ENCODE peak calls at places on chromosomes 16 and 17, in five cellular contexts. V is mammary epithelial cell, E is suprapubic skin, K is transverse colon, F is PC-9. H is an unnamed sample.

GRCh38 chr16:5025171-5025632 is 8.5 kb downstream of the NAGPA start:
- DNase-seq in F (no peak), E (no peak), K (peak; percentile 34), V (no peak), H (no peak)

GRCh38 chr16:12874135-12874534 is 27.3 kb upstream of the SHISA9 start:
- DNase-seq in K (no peak), F (peak; percentile 41), V (peak; percentile 73), E (no peak), H (peak; percentile 39)

GRCh38 chr16:66418165-66418962 is 8.7 kb upstream of the BEAN1 start:
- DNase-seq in E (no peak), F (no peak), V (no peak), K (no peak), H (no peak)

GRCh38 chr17:15479697-15480096 is 12.3 kb upstream of the CDRT4 start:
- DNase-seq in E (no peak), V (no peak), F (no peak), K (no peak), H (peak; percentile 11)

GRCh38 chr17:67032382-67032781 is 12.0 kb upstream of the CACNG1 start:
- DNase-seq in F (no peak), E (no peak), K (no peak), V (no peak), H (no peak)

GRCh38 chr16:19716183-19716582 is 1.8 kb downstream of the KNOP1 start:
- DNase-seq in E (no peak), K (peak; percentile 63), F (peak; percentile 46), V (peak; percentile 17), H (no peak)

GRCh38 chr17:1111599-1112443 is 68.0 kb downstream of the ABR start:
- DNase-seq in E (no peak), F (peak; percentile 67), K (peak; percentile 55), V (no peak), H (no peak)

GRCh38 chr16:89331371-89332109 is 114.0 kb downstream of the ZNF778 start:
- DNase-seq in K (no peak), V (no peak), F (no peak), E (no peak), H (no peak)

GRCh38 chr17:58303981-58304734 is 23.4 kb upstream of the MPO start:
- DNase-seq in F (peak; percentile 30), V (peak; percentile 41), K (peak; percentile 51), E (no peak), H (peak; percentile 30)

GRCh38 chr17:17361543-17362511 is 58.7 kb downstream of the NT5M start:
- DNase-seq in K (no peak), F (no peak), V (no peak), E (peak; percentile 86), H (no peak)

GRCh38 chr17:148757-149156 is 11.4 kb downstream of the SCGB1C2 start:
- DNase-seq in E (peak; percentile 64), F (no peak), K (no peak), V (no peak), H (no peak)

GRCh38 chr16:69838417-69838990 is 76.4 kb downstream of the WWP2 start:
- DNase-seq in V (no peak), K (peak; percentile 33), F (no peak), E (no peak), H (no peak)

GRCh38 chr16:1863681-1864460 is 8.1 kb downstream of the MEIOB start:
- DNase-seq in F (peak; percentile 11), K (no peak), V (no peak), E (no peak), H (peak; percentile 36)

GRCh38 chr17:156946-157345 is 19.6 kb downstream of the SCGB1C2 start:
- DNase-seq in F (no peak), V (no peak), E (no peak), K (no peak), H (no peak)

GRCh38 chr17:10657123-10657522 is at the start of gene MYH3:
- DNase-seq in F (no peak), V (no peak), K (no peak), E (no peak), H (no peak)

GRCh38 chr16:73113326-73113720 is 65.4 kb upstream of the ZFHX3 start:
- DNase-seq in E (no peak), K (no peak), V (peak; percentile 82), F (no peak), H (peak; percentile 82)

GRCh38 chr16:49183911-49184310 is 97.7 kb downstream of the CBLN1 start:
- DNase-seq in V (peak; percentile 25), F (no peak), E (no peak), K (peak; percentile 73), H (peak; percentile 35)

GRCh38 chr16:47571049-47571448 is 109.9 kb downstream of the PHKB start:
- DNase-seq in K (no peak), E (no peak), F (no peak), V (no peak), H (no peak)

GRCh38 chr17:32161506-32162365 is 19.4 kb downstream of the RHOT1 start:
- DNase-seq in F (peak; percentile 36), E (no peak), K (peak; percentile 13), V (peak; percentile 83), H (peak; percentile 33)

GRCh38 chr16:88730632-88731607 is 24.6 kb downstream of the CTU2 start:
- DNase-seq in V (no peak), K (no peak), E (no peak), F (no peak), H (no peak)

GRCh38 chr17:16915752-16916556 is 56.0 kb downstream of the TNFRSF13B start:
- DNase-seq in K (peak; percentile 83), F (peak; percentile 73), E (no peak), V (peak; percentile 59), H (peak; percentile 50)

GRCh38 chr17:58304735-58305486 is 23.7 kb downstream of the TSPOAP1 start:
- DNase-seq in E (no peak), V (no peak), F (no peak), K (no peak), H (no peak)

GRCh38 chr16:56426585-56426984 is 1.2 kb upstream of the AMFR start:
- DNase-seq in V (peak; percentile 60), E (no peak), K (no peak), F (no peak), H (peak; percentile 74)

GRCh38 chr16:55532227-55532626 is 23.4 kb downstream of the LPCAT2 start:
- DNase-seq in F (no peak), E (no peak), V (no peak), K (no peak), H (no peak)

GRCh38 chr17:7712111-7712771 is 5.3 kb upstream of the DNAH2 start:
- DNase-seq in V (no peak), F (no peak), K (no peak), E (no peak), H (no peak)

GRCh38 chr16:2902337-2903130 is 9.2 kb upstream of the FLYWCH1 start:
- DNase-seq in F (no peak), K (no peak), E (no peak), V (no peak), H (no peak)

GRCh38 chr16:81873843-81874752 is 95.0 kb downstream of the PLCG2 start:
- DNase-seq in F (peak; percentile 53), V (peak; percentile 27), E (no peak), K (peak; percentile 51), H (peak; percentile 49)

GRCh38 chr16:56643080-56643778 is 4.8 kb downstream of the MT1A start:
- DNase-seq in K (peak; percentile 89), F (peak; percentile 79), V (peak; percentile 56), E (peak; percentile 88), H (peak; percentile 64)

GRCh38 chr17:82490512-82491195 is 28.9 kb upstream of the FOXK2 start:
- DNase-seq in F (no peak), V (no peak), E (no peak), K (peak; percentile 50), H (no peak)

GRCh38 chr16:46972429-46972970 is 974 bp downstream of the DNAJA2 start:
- DNase-seq in E (no peak), K (no peak), V (peak; percentile 36), F (no peak), H (peak; percentile 41)

DNA sequence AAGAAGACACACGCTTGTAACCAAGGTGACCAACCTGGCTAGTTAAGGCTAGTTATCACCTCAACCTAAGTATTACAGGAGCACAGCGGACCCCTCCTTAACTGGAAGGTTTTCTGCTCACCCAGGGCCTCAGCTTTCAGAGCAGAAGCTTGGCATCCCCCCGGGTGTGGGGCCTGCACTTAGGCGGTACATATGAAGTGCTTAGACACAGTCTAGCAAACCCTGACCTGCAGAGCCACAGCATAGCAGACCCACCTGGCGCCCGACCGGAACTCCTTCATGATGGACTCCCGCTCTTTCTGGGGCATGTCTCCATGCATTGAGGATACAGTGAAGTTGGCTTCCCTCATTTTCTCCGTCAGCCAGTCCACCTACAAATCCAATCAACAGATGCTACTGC is 9.8 kb downstream of the EIF4A3 start:
- DNase-seq in E (peak; percentile 45), V (no peak), K (no peak), F (no peak), H (no peak)
- H3K36me3 ChIP-seq in E (peaks cover 90% of the 10 kb centered on the region), V (peaks cover 71% of the 10 kb centered on the region), K (peaks cover 64% of the 10 kb centered on the region), F (peaks cover 15% of the 10 kb centered on the region), H (peaks cover 31% of the 10 kb centered on the region)

GRCh38 chr17:78251773-78252103 is 20.3 kb downstream of the TMEM235 start:
- DNase-seq in V (no peak), K (no peak), F (no peak), E (no peak), H (no peak)
- H3K4me3 ChIP-seq in V (no peak overlapping the region), K (no peak overlapping the region), F (no peak overlapping the region), E (no peak overlapping the region), H (no peak overlapping the region)

GRCh38 chr16:27498426-27498825 is 51.3 kb downstream of the GTF3C1 start:
- DNase-seq in V (no peak), F (no peak), E (no peak), K (no peak), H (no peak)
- H3K36me3 ChIP-seq in V (peaks cover 25% of the 10 kb centered on the region), F (peaks cover 34% of the 10 kb centered on the region), E (peaks cover 99% of the 10 kb centered on the region), K (peaks cover 66% of the 10 kb centered on the region), H (peaks cover 38% of the 10 kb centered on the region)

DNA sequence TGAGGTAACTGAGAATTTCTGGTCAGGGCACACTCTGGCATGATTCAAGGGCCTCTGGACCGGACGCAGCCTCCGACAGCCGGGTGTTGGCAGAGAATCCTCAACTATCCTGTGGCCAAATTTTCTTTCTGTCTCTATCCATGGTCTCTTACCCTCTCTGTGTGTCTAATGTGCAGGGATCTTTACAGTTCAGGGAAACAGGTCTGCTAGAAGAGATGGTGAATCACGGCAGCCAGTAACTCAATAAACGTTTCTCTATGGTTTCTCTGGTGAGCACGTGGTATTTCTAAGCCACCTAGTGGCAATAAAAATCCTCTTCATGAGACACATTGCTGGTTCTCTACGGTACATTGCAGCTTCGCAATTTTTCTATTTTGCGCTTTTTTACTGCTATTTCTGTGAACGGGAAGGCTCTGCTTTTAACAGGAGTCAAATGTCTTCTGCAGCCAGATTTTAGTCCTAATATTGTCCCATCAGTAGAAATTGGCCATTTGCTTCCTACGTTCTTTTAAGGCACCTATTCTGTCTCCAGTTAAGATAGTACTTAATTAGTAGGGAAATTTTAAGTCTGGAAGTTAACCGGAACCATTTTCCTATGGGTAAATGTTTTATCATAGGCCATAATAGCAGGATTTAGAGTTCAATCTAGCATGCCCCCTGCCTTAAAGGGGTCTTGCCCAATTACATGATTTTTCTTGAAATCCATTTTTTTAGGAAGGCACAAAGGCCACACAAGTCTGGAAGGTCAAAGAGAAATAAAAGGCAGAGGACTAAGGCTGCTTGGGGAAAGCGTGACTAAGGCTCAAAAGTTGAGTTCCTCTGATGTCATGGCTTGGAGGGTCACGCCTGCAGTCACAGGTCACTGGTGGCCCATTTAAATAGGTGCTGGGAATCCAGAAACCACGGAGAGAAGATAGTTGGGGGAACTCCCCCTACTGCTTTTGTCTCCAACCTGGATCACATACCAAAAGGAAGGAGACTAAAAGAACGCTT is 31.5 kb downstream of the QPRT start:
- DNase-seq in K (no peak), V (peak; percentile 71), E (no peak), F (peak; percentile 44), H (peak; percentile 71)
- H3K4me3 ChIP-seq in K (no peak overlapping the region), V (no peak overlapping the region), E (no peak overlapping the region), F (no peak overlapping the region), H (no peak overlapping the region)